ENCODE peak calls at places on chromosome 15, in four cellular contexts. One of them, this sample, is unnamed.

GRCh38 chr15:95286911-95287769 is 1043.4 kb upstream of the NR2F2 start:
- DNase-seq in HuH-7.5: no peak
- DNase-seq in H9: peak
- DNase-seq in cardiac muscle cell: no peak
- DNase-seq in this sample: no peak

GRCh38 chr15:38072507-38073277 is 138.3 kb downstream of the TMCO5A start:
- DNase-seq in HuH-7.5: peak
- DNase-seq in H9: peak
- DNase-seq in cardiac muscle cell: peak
- DNase-seq in this sample: peak

GRCh38 chr15:53160092-53160704 is 370.1 kb upstream of the ONECUT1 start:
- DNase-seq in HuH-7.5: no peak
- DNase-seq in H9: no peak
- DNase-seq in cardiac muscle cell: no peak
- DNase-seq in this sample: no peak

GRCh38 chr15:58627706-58628105 is 121.8 kb downstream of the ADAM10 start:
- DNase-seq in HuH-7.5: no peak
- DNase-seq in H9: no peak
- DNase-seq in cardiac muscle cell: no peak
- DNase-seq in this sample: no peak

GRCh38 chr15:40087991-40088928 is 20.4 kb downstream of the BMF start:
- DNase-seq in HuH-7.5: no peak
- DNase-seq in H9: no peak
- DNase-seq in cardiac muscle cell: peak
- DNase-seq in this sample: no peak

GRCh38 chr15:100704281-100705055 is 102.1 kb downstream of the ASB7 start:
- DNase-seq in HuH-7.5: no peak
- DNase-seq in H9: no peak
- DNase-seq in cardiac muscle cell: no peak
- DNase-seq in this sample: no peak

GRCh38 chr15:98823012-98823458 is 174.7 kb downstream of the IGF1R start:
- DNase-seq in HuH-7.5: no peak
- DNase-seq in H9: peak
- DNase-seq in cardiac muscle cell: no peak
- DNase-seq in this sample: no peak

GRCh38 chr15:74541494-74542191 is 623 bp downstream of the ARID3B start:
- DNase-seq in HuH-7.5: peak
- DNase-seq in H9: peak
- DNase-seq in cardiac muscle cell: peak
- DNase-seq in this sample: no peak

GRCh38 chr15:93900476-93901400 is 330.6 kb upstream of the MCTP2 start:
- DNase-seq in HuH-7.5: no peak
- DNase-seq in H9: peak
- DNase-seq in cardiac muscle cell: no peak
- DNase-seq in this sample: no peak

GRCh38 chr15:74240002-74240568 is 4.0 kb downstream of the CCDC33 start:
- DNase-seq in HuH-7.5: no peak
- DNase-seq in H9: peak
- DNase-seq in cardiac muscle cell: no peak
- DNase-seq in this sample: peak

GRCh38 chr15:34588046-34588674 is 4.7 kb upstream of the GOLGA8B start:
- DNase-seq in HuH-7.5: peak
- DNase-seq in H9: peak
- DNase-seq in cardiac muscle cell: peak
- DNase-seq in this sample: peak

GRCh38 chr15:25690673-25691543 is 172.2 kb downstream of the ATP10A start:
- DNase-seq in HuH-7.5: no peak
- DNase-seq in H9: no peak
- DNase-seq in cardiac muscle cell: no peak
- DNase-seq in this sample: no peak

GRCh38 chr15:61228025-61228901 is 839 bp downstream of the RORA start:
- DNase-seq in HuH-7.5: no peak
- DNase-seq in H9: peak
- DNase-seq in cardiac muscle cell: peak
- DNase-seq in this sample: no peak

GRCh38 chr15:23806980-23807379 is 119.9 kb upstream of the NDN start:
- DNase-seq in HuH-7.5: no peak
- DNase-seq in H9: no peak
- DNase-seq in cardiac muscle cell: no peak
- DNase-seq in this sample: no peak

GRCh38 chr15:89052474-89052873 is 35.8 kb upstream of the ABHD2 start:
- DNase-seq in HuH-7.5: no peak
- DNase-seq in H9: no peak
- DNase-seq in cardiac muscle cell: no peak
- DNase-seq in this sample: no peak

GRCh38 chr15:45137703-45138102 is 7.9 kb downstream of the DUOX1 start:
- DNase-seq in HuH-7.5: no peak
- DNase-seq in H9: no peak
- DNase-seq in cardiac muscle cell: no peak
- DNase-seq in this sample: no peak

GRCh38 chr15:52706091-52706490 is 26.9 kb upstream of the ATOSA start:
- DNase-seq in HuH-7.5: no peak
- DNase-seq in H9: no peak
- DNase-seq in cardiac muscle cell: no peak
- DNase-seq in this sample: no peak

GRCh38 chr15:74135041-74135565 is 4.7 kb downstream of the ISLR2 start:
- DNase-seq in HuH-7.5: no peak
- DNase-seq in H9: no peak
- DNase-seq in cardiac muscle cell: no peak
- DNase-seq in this sample: no peak

GRCh38 chr15:61171190-61171589 is 57.9 kb downstream of the RORA start:
- DNase-seq in HuH-7.5: no peak
- DNase-seq in H9: peak
- DNase-seq in cardiac muscle cell: no peak
- DNase-seq in this sample: no peak

GRCh38 chr15:33551860-33552259 is 241.1 kb downstream of the RYR3 start:
- DNase-seq in HuH-7.5: no peak
- DNase-seq in H9: no peak
- DNase-seq in cardiac muscle cell: no peak
- DNase-seq in this sample: no peak

GRCh38 chr15:77025471-77025901 is 30.6 kb downstream of the PSTPIP1 start:
- DNase-seq in HuH-7.5: no peak
- DNase-seq in H9: peak
- DNase-seq in cardiac muscle cell: no peak
- DNase-seq in this sample: no peak

GRCh38 chr15:98611808-98612207 is 36.5 kb upstream of the IGF1R start:
- DNase-seq in HuH-7.5: no peak
- DNase-seq in H9: no peak
- DNase-seq in cardiac muscle cell: no peak
- DNase-seq in this sample: no peak

GRCh38 chr15:22232675-22233074 is 152.3 kb downstream of the OR4M2 start:
- DNase-seq in HuH-7.5: no peak
- DNase-seq in H9: no peak
- DNase-seq in cardiac muscle cell: no peak
- DNase-seq in this sample: no peak

GRCh38 chr15:97904196-97904572 is 56.3 kb upstream of the ARRDC4 start:
- DNase-seq in HuH-7.5: peak
- DNase-seq in H9: peak
- DNase-seq in cardiac muscle cell: peak
- DNase-seq in this sample: peak

This sample was measured in NCI-H1930.